ENCODE peak calls at places on chromosome 5, in six cellular contexts. U, M, T, E, V and A are unnamed samples.
A peak's percentile ranks its signal among the peaks of the same experiment; 100 is the strongest.

GRCh38 chr5:126351138-126351537 is 72.1 kb upstream of the GRAMD2B start:
- DNase-seq in M (peak; percentile 46), E (peak; percentile 71), U (no peak), V (no peak), T (no peak), A (no peak)

GRCh38 chr5:94771742-94772141 is 153.3 kb downstream of the SLF1 start:
- DNase-seq in M (no peak), V (no peak), T (no peak), U (no peak), E (no peak), A (no peak)

GRCh38 chr5:103934303-103934702 is 371.7 kb upstream of the NUDT12 start:
- DNase-seq in E (no peak), U (no peak), T (no peak), V (no peak), M (no peak), A (no peak)

GRCh38 chr5:130295235-130295634 is 391.0 kb downstream of the CHSY3 start:
- DNase-seq in M (no peak), E (no peak), V (no peak), U (no peak), T (no peak), A (no peak)

GRCh38 chr5:115939059-115939458 is 23.2 kb upstream of the LVRN start:
- DNase-seq in E (no peak), U (no peak), V (no peak), T (peak; percentile 25), M (no peak), A (no peak)

GRCh38 chr5:36389245-36389644 is 87.5 kb upstream of the RANBP3L start:
- DNase-seq in E (peak; percentile 44), V (no peak), U (no peak), T (no peak), M (no peak), A (peak; percentile 68)

GRCh38 chr5:75916144-75916543 is 167.0 kb upstream of the SV2C start:
- DNase-seq in U (no peak), V (no peak), E (no peak), T (no peak), M (no peak), A (no peak)

GRCh38 chr5:103218164-103218563 is 40.4 kb upstream of the MACIR start:
- DNase-seq in M (no peak), U (no peak), V (no peak), T (no peak), E (peak; percentile 70), A (no peak)

GRCh38 chr5:73266309-73266708 is 93.3 kb downstream of the TMEM174 start:
- DNase-seq in V (no peak), E (no peak), T (no peak), U (no peak), M (no peak), A (no peak)

GRCh38 chr5:56319281-56320242 is 86.4 kb upstream of the ANKRD55 start:
- DNase-seq in T (no peak), U (no peak), E (peak; percentile 62), V (no peak), M (peak; percentile 96), A (no peak)

GRCh38 chr5:172790496-172790889 is 19.5 kb upstream of the DUSP1 start:
- DNase-seq in T (no peak), U (no peak), M (no peak), V (no peak), E (no peak), A (no peak)

GRCh38 chr5:109604758-109605157 is 85.0 kb upstream of the MAN2A1 start:
- DNase-seq in V (no peak), T (no peak), M (peak; percentile 16), E (no peak), U (no peak), A (no peak)

GRCh38 chr5:97529354-97529753 is 346.3 kb upstream of the RIOK2 start:
- DNase-seq in T (no peak), U (no peak), E (no peak), M (no peak), V (no peak), A (no peak)